ENCODE peak calls at places on chromosomes 16 and 17, in five cellular contexts. A is testis, H is body of pancreas, O is lung, M is tibial nerve. J is an unnamed sample.

GRCh38 chr17:70869402-70870085 is 700.2 kb downstream of the KCNJ2 start:
- DNase-seq in A (no peak), O (no peak), H (no peak), M (no peak), J (no peak)

GRCh38 chr17:16446338-16446983 is 31.1 kb downstream of the TRPV2 start:
- DNase-seq in A (no peak), H (no peak), M (no peak), O (no peak), J (no peak)

GRCh38 chr17:34673516-34673915 is 94.1 kb downstream of the TMEM132E start:
- DNase-seq in O (no peak), M (no peak), H (no peak), A (no peak), J (no peak)

GRCh38 chr17:5485270-5486205 is at the start of gene DERL2:
- DNase-seq in M (no peak), H (no peak), A (peak; percentile 18), O (peak; percentile 45), J (peak; percentile 58)

GRCh38 chr16:66003196-66003595 is 363.3 kb upstream of the CDH5 start:
- DNase-seq in A (no peak), H (no peak), O (no peak), M (no peak), J (no peak)

GRCh38 chr16:5604770-5605169 is 507.2 kb upstream of the EEF2KMT start:
- DNase-seq in M (no peak), H (no peak), O (no peak), A (no peak), J (no peak)

GRCh38 chr16:1709356-1709755 is 3.4 kb downstream of the MAPK8IP3 start:
- DNase-seq in M (no peak), O (no peak), A (no peak), H (no peak), J (no peak)

GRCh38 chr17:16969931-16970906 is 1.7 kb downstream of the TNFRSF13B start:
- DNase-seq in O (no peak), M (no peak), H (no peak), A (no peak), J (no peak)

GRCh38 chr16:5709889-5710288 is 612.3 kb upstream of the EEF2KMT start:
- DNase-seq in M (no peak), A (no peak), O (no peak), H (no peak), J (no peak)

GRCh38 chr16:29237971-29238370 is 168.5 kb downstream of the NPIPB11 start:
- DNase-seq in M (no peak), O (no peak), A (no peak), H (no peak), J (no peak)

GRCh38 chr16:49096191-49096945 is 185.3 kb downstream of the CBLN1 start:
- DNase-seq in O (no peak), H (no peak), M (no peak), A (no peak), J (no peak)

GRCh38 chr17:60091908-60092331 is 13.2 kb upstream of the HEATR6 start:
- DNase-seq in M (no peak), H (no peak), O (no peak), A (no peak), J (no peak)

GRCh38 chr16:35195173-35195863 is 1735.9 kb downstream of the TP53TG3F start:
- DNase-seq in H (no peak), A (no peak), O (no peak), M (no peak), J (no peak)

GRCh38 chr17:49393491-49394255 is 21.0 kb downstream of the PHB1 start:
- DNase-seq in H (no peak), O (no peak), M (no peak), A (no peak), J (no peak)

GRCh38 chr17:38606646-38607611 is 1.2 kb upstream of the SRCIN1 start:
- DNase-seq in M (no peak), A (peak; percentile 80), O (no peak), H (peak; percentile 53), J (no peak)

GRCh38 chr17:79950711-79951110 is 85.0 kb downstream of the TBC1D16 start:
- DNase-seq in A (no peak), M (no peak), O (no peak), H (peak; percentile 28), J (no peak)

GRCh38 chr17:28282596-28282995 is 36.4 kb upstream of the TMEM97 start:
- DNase-seq in M (no peak), H (no peak), A (no peak), O (no peak), J (peak; percentile 21)

GRCh38 chr16:4369006-4369766 is 2.5 kb upstream of the VASN start:
- DNase-seq in M (no peak), H (no peak), A (no peak), O (no peak), J (peak; percentile 83)

GRCh38 chr17:81517009-81517338 is 4.4 kb upstream of the ACTG1 start:
- DNase-seq in H (no peak), A (no peak), M (no peak), O (no peak), J (no peak)

GRCh38 chr17:81517339-81518112 is 4.9 kb upstream of the ACTG1 start:
- DNase-seq in H (no peak), M (no peak), O (no peak), A (no peak), J (no peak)

GRCh38 chr17:81519284-81520020 is 6.9 kb upstream of the ACTG1 start:
- DNase-seq in O (peak; percentile 69), H (peak; percentile 82), A (no peak), M (no peak), J (peak; percentile 49)

GRCh38 chr17:81518785-81519283 is 6.2 kb upstream of the ACTG1 start:
- DNase-seq in A (no peak), O (peak; percentile 71), M (no peak), H (peak; percentile 52), J (peak; percentile 51)

DNA sequence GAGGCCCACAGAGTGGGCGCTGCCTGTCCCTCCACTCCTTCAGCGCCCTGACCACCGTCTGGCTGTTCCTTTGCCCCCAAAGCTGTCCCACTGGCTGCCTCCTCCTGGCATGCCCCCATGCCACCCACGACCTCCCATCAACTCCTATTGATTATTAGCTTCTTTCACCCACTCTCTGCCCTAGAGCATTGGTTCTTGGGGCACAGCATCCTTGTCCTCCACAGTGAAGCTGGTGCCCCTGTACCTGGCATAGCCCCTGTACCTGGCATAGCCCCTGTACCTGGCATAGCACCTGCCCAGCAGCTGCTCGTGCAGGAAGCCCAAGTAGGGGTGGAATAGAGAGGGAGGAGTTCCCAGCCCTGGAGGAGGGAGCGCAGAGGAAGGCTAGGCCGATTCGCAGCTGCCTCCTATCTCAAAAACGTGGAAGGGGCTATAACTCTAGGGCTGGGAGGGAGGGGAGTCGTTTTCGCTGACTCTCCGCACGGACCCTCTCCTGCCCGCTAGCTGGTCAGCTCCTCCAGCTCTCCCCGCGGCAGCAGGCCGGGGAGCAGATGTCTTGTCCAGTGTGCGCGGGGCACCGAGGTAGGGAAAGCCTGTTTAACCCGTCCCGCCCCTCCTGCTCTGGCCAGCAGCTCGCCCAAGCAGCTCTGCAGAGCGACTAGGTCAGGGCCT is 5.7 kb upstream of the ACTG1 start:
- DNase-seq in H (no peak), O (no peak), A (no peak), M (no peak), J (no peak)
- H3K27ac ChIP-seq in H (peak overlapping the region; percentile 72), O (peak overlapping the region; percentile 26), A (no peak overlapping the region), M (peak overlapping the region; percentile 100), J (peak overlapping the region; percentile 99)

DNA sequence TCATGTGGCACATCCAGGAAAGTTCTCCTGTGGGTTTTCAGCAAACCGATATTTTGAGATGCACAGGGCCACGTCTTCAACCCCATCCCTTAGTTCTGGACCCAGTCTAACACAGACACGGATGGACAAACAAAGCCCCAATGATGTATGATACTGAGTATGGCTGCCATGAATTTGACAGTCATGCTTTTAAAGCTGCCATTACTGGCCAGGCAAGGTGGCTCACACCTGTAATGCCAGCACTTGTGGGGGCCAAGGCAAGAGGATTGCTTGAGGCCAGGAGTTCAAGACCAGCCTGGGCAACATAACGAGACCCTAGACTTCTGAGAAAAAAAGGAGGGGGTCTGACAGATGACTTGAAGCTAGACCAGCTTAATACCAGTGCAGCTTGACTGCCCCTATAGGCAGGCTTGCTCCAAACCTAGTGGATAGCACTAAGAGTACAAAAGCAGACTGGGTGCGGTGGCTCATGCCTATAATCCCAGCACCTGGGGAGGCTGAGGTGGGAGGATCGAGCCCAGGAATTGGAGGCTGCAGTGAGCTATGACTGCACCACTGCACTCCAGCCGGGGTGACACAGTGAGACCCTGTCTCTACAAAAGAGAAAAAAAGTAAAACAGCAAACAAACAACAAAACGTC is 10.8 kb upstream of the ZNF629 start:
- DNase-seq in A (no peak), M (no peak), H (no peak), O (no peak), J (no peak)
- TF ChIP-seq CTCF in A (no peak), M (no peak), H (no peak), O (no peak), J (no peak)

DNA sequence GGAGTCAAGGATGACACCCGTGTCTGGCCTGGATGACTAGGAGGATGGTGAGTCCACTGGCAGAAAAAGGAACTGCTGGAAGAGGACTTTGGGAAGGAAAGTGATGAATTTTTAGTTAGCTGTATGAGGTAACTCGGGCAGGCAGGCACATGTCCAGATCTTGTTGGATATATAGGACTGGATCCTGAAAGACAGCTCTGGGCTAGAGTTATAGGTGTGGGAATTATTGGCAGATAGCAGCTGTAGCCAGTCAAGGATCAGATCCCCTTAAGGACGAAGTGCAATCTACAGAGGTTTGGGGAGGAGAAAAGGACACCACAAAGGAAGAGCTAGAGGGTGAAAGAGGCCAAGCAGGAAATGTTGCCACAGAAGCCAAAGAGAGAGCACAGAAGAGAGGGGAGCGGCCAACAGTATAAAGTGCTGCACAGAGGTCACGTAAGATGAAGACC is 10.1 kb downstream of the CYB5D1 start:
- DNase-seq in O (no peak), H (no peak), A (no peak), M (no peak), J (peak; percentile 72)
- H3K27ac ChIP-seq in O (peak overlapping the region; percentile 11), H (no peak overlapping the region), A (no peak overlapping the region), M (no peak overlapping the region), J (peak overlapping the region; percentile 70)

DNA sequence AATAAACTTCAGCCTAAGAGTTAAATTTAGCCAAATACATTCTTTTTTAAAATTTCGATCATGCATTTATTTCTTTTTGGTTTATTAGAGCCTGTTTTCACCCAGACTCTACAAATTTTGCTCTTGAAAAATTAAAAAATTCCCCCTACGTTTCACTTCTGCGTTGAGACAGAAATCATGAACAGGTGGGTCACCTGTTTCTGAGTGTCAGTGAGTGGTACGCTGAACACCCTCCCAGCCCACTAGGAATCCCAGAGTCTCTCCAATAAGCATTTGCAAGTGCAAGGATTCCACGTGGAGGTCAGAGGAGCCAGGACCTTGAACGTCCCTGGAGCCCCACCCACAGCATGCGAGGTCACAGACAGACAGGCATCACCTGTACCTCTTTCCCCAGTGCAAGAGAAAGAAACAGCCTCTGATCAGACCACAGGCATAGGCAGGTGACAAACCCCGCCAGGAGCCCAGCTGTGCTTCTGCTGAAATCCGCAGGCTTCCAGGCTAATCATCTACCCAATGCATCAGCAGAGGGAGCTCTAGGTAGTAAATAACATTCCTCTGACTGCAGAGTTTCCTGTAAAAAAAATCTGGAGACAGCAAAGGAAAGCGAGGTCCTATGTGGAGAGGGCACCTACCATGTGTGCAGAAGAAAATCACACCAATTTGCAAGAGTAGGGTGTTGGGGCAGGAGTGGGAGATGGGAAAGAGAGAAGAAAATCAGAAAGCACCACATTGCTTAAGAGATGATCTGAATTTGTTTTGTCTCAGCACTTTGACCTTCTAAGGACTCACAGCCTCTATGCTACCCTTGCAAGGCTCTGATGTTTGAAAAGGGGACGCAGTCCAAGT is 5.9 kb upstream of the XYLT1 start:
- DNase-seq in A (peak; percentile 59), H (peak; percentile 70), O (no peak), M (no peak), J (peak; percentile 77)
- TF ChIP-seq CTCF in A (peak; percentile 23), H (peak; percentile 63), O (peak; percentile 37), M (peak; percentile 59), J (peak; percentile 23)

GRCh38 chr17:75814900-75815373 is 29.3 kb downstream of the UNC13D start:
- DNase-seq in O (no peak), H (no peak), A (no peak), M (no peak), J (peak; percentile 86)
- H3K27ac ChIP-seq in O (no peak overlapping the region), H (no peak overlapping the region), A (no peak overlapping the region), M (no peak overlapping the region), J (peak overlapping the region; percentile 94)

J was measured in RWPE1.